ENCODE peak calls at places on chromosomes 7 and 10, in six cellular contexts. E is left colon, V is astrocyte, W is T-helper 17 cell, Q is mucosa of gallbladder, K is GM13976. T is an unnamed sample.

GRCh38 chr7:94087664-94088352 is 83.7 kb upstream of the BET1 start:
- DNase-seq in Q (peak; percentile 60), V (peak; percentile 70), K (peak; percentile 71), W (no peak), E (no peak), T (peak; percentile 73)

GRCh38 chr10:73095479-73096021 is 1.1 kb downstream of the P4HA1 start:
- DNase-seq in E (peak; percentile 61), W (peak; percentile 23), K (no peak), Q (peak; percentile 71), V (peak; percentile 75), T (peak; percentile 38)

GRCh38 chr7:106358103-106358663 is 73.4 kb upstream of the NAMPT start:
- DNase-seq in W (no peak), V (peak; percentile 70), Q (no peak), E (no peak), K (no peak), T (no peak)

GRCh38 chr10:125294109-125294508 is 133.7 kb upstream of the CTBP2 start:
- DNase-seq in E (no peak), Q (no peak), V (no peak), W (no peak), K (no peak), T (no peak)

GRCh38 chr7:144812379-144813283 is 23.2 kb downstream of the TPK1 start:
- DNase-seq in V (no peak), E (no peak), W (peak; percentile 18), Q (no peak), K (no peak), T (peak; percentile 24)

GRCh38 chr7:8178353-8178752 is 83.6 kb downstream of the ICA1 start:
- DNase-seq in E (no peak), K (no peak), V (no peak), Q (no peak), W (no peak), T (no peak)

GRCh38 chr7:82926477-82926876 is 236.2 kb downstream of the PCLO start:
- DNase-seq in E (no peak), V (no peak), W (no peak), Q (no peak), K (no peak), T (no peak)

GRCh38 chr10:77533156-77533886 is 104.3 kb downstream of the KCNMA1 start:
- DNase-seq in W (no peak), K (no peak), V (no peak), E (no peak), Q (peak; percentile 54), T (peak; percentile 28)

GRCh38 chr10:91061187-91061586 is 140.3 kb upstream of the ANKRD1 start:
- DNase-seq in E (no peak), W (no peak), K (no peak), Q (no peak), V (no peak), T (no peak)

GRCh38 chr10:132526676-132527075 is 10.9 kb upstream of the INPP5A start:
- DNase-seq in K (no peak), E (peak; percentile 17), W (no peak), Q (no peak), V (peak; percentile 80), T (no peak)

GRCh38 chr7:1141651-1142050 is 18.3 kb downstream of the ZFAND2A start:
- DNase-seq in W (no peak), Q (no peak), K (no peak), E (no peak), V (no peak), T (no peak)

GRCh38 chr10:58643029-58643428 is 130.4 kb downstream of the BICC1 start:
- DNase-seq in K (no peak), W (no peak), Q (no peak), V (no peak), E (no peak), T (no peak)

GRCh38 chr10:24432478-24433416 is 223.8 kb downstream of the KIAA1217 start:
- DNase-seq in E (no peak), W (no peak), Q (no peak), K (no peak), V (peak; percentile 32), T (no peak)

GRCh38 chr10:79507436-79508167 is 4.7 kb upstream of the EIF5AL1 start:
- DNase-seq in Q (no peak), V (no peak), W (no peak), K (no peak), E (no peak), T (no peak)

GRCh38 chr7:141792526-141792925 is 2.5 kb downstream of the TAS2R5 start:
- DNase-seq in E (no peak), V (no peak), W (no peak), Q (no peak), K (no peak), T (no peak)

GRCh38 chr10:115950320-115950719 is 322.7 kb downstream of the GFRA1 start:
- DNase-seq in Q (no peak), V (peak; percentile 63), K (no peak), W (no peak), E (no peak), T (no peak)

GRCh38 chr10:59319854-59320253 is 42.5 kb downstream of the FAM13C start:
- DNase-seq in W (no peak), V (no peak), E (no peak), K (no peak), Q (no peak), T (no peak)

GRCh38 chr7:27611043-27611442 is 51.6 kb downstream of the HIBADH start:
- DNase-seq in Q (no peak), K (no peak), W (no peak), E (no peak), V (peak; percentile 36), T (no peak)

GRCh38 chr10:79376751-79377556 is 29.7 kb downstream of the PPIF start:
- DNase-seq in E (peak; percentile 13), K (no peak), W (no peak), Q (peak; percentile 7), V (no peak), T (no peak)

GRCh38 chr7:86295526-86295925 is 348.2 kb upstream of the GRM3 start:
- DNase-seq in E (no peak), Q (no peak), K (no peak), V (no peak), W (no peak), T (no peak)

GRCh38 chr10:17216217-17216900 is 11.7 kb upstream of the VIM start:
- DNase-seq in W (no peak), E (no peak), K (peak; percentile 62), V (peak; percentile 100), Q (no peak), T (peak; percentile 24)

GRCh38 chr7:134648456-134648855 is 1.8 kb downstream of the BPGM start:
- DNase-seq in W (no peak), V (no peak), E (no peak), K (no peak), Q (no peak), T (no peak)

GRCh38 chr10:17003151-17003550 is 126.5 kb downstream of the CUBN start:
- DNase-seq in E (no peak), Q (no peak), K (no peak), V (peak; percentile 98), W (peak; percentile 65), T (no peak)

GRCh38 chr7:151551820-151552219 is 32.1 kb upstream of the RHEB start:
- DNase-seq in W (no peak), V (no peak), E (no peak), K (no peak), Q (no peak), T (no peak)

GRCh38 chr10:132404911-132405462 is 8.0 kb downstream of the PWWP2B start:
- DNase-seq in K (no peak), W (no peak), V (no peak), Q (no peak), E (no peak), T (no peak)

GRCh38 chr7:10940748-10941358 is 32.8 kb upstream of the PHF14 start:
- DNase-seq in W (no peak), V (no peak), K (peak; percentile 20), E (peak; percentile 35), Q (no peak), T (peak; percentile 62)

GRCh38 chr10:87750001-87750651 is 67.9 kb downstream of the ATAD1 start:
- DNase-seq in Q (no peak), E (no peak), K (no peak), V (peak; percentile 91), W (no peak), T (no peak)

GRCh38 chr7:5797716-5798115 is 16.3 kb upstream of the RNF216 start:
- DNase-seq in E (no peak), K (no peak), Q (no peak), W (no peak), V (no peak), T (no peak)

GRCh38 chr7:131608112-131608498 is 51.7 kb upstream of the PODXL start:
- DNase-seq in Q (no peak), E (no peak), V (no peak), K (no peak), W (no peak), T (no peak)

GRCh38 chr10:63697956-63698814 is 177.0 kb downstream of the REEP3 start:
- DNase-seq in W (no peak), Q (no peak), K (no peak), V (no peak), E (no peak), T (no peak)

GRCh38 chr10:124417846-124418725 is 637 bp downstream of the OAT start:
- DNase-seq in W (peak; percentile 34), K (peak; percentile 62), V (peak; percentile 45), Q (peak; percentile 38), E (peak; percentile 57), T (no peak)

GRCh38 chr7:134327896-134328295 is 11.2 kb upstream of the SLC35B4 start:
- DNase-seq in K (peak; percentile 49), Q (peak; percentile 15), W (no peak), V (peak; percentile 12), E (no peak), T (peak; percentile 46)